ENCODE peak calls at places on chromosomes 5 and 9, in five cellular contexts. R is GM23248, C is OCI-LY7, T is HCT116, F is neural progenitor cell. X is an unnamed sample.
A peak's percentile ranks its signal among the peaks of the same experiment; 100 is the strongest.

GRCh38 chr5:96538831-96539250 is 105.8 kb upstream of the PCSK1 start:
- DNase-seq in C (no peak), F (no peak), T (no peak), R (peak; percentile 15), X (no peak)

GRCh38 chr5:62017092-62017491 is 288.9 kb upstream of the KIF2A start:
- DNase-seq in T (no peak), C (no peak), R (peak; percentile 7), F (no peak), X (no peak)

GRCh38 chr5:1757511-1757910 is 42.1 kb downstream of the MRPL36 start:
- DNase-seq in R (no peak), T (no peak), C (no peak), F (no peak), X (no peak)

GRCh38 chr9:118896356-118897000 is 472.8 kb downstream of the BRINP1 start:
- DNase-seq in C (no peak), F (no peak), T (no peak), R (peak; percentile 14), X (no peak)

GRCh38 chr9:20209421-20210340 is 412.6 kb downstream of the MLLT3 start:
- DNase-seq in F (no peak), C (no peak), R (no peak), T (no peak), X (no peak)

GRCh38 chr5:92907914-92908606 is 673.0 kb downstream of the NR2F1-AS1 start:
- DNase-seq in T (no peak), R (peak; percentile 54), F (no peak), C (peak; percentile 8), X (peak; percentile 91)

GRCh38 chr9:69898714-69899209 is 78.1 kb downstream of the CFAP95 start:
- DNase-seq in C (no peak), F (no peak), R (peak; percentile 81), T (peak; percentile 85), X (no peak)

GRCh38 chr9:9437641-9438040 is 1175.2 kb downstream of the PTPRD start:
- DNase-seq in T (no peak), C (no peak), R (no peak), F (no peak), X (no peak)

GRCh38 chr9:133758228-133758627 is 20.1 kb upstream of the SARDH start:
- DNase-seq in T (no peak), F (no peak), R (no peak), C (no peak), X (no peak)

GRCh38 chr5:72286798-72287197 is 33.2 kb downstream of the MRPS27 start:
- DNase-seq in R (no peak), C (no peak), T (no peak), F (no peak), X (no peak)

GRCh38 chr5:65102501-65102825 is 333.7 kb downstream of the CWC27 start:
- DNase-seq in F (no peak), C (no peak), T (no peak), R (no peak), X (no peak)

GRCh38 chr5:80516826-80517225 is 28.9 kb downstream of the FAM151B start:
- DNase-seq in C (no peak), F (no peak), T (peak; percentile 36), R (peak; percentile 84), X (no peak)

GRCh38 chr5:97355775-97356174 is 172.7 kb upstream of the RIOK2 start:
- DNase-seq in T (no peak), R (no peak), F (no peak), C (no peak), X (no peak)

GRCh38 chr5:32462618-32463017 is 18.1 kb upstream of the ZFR start:
- DNase-seq in C (no peak), R (peak; percentile 92), F (no peak), T (no peak), X (no peak)

GRCh38 chr9:135009711-135010362 is 77.6 kb upstream of the OLFM1 start:
- DNase-seq in F (no peak), T (peak; percentile 2), C (no peak), R (no peak), X (no peak)

GRCh38 chr5:132677682-132678400 is 4.1 kb downstream of the IL4 start:
- DNase-seq in C (no peak), F (no peak), R (no peak), T (no peak), X (no peak)

GRCh38 chr9:93976973-93977372 is 21.8 kb upstream of the BARX1 start:
- DNase-seq in R (no peak), C (no peak), T (no peak), F (no peak), X (no peak)

GRCh38 chr5:122351416-122352157 is 39.5 kb downstream of the SNCAIP start:
- DNase-seq in F (no peak), R (peak; percentile 42), C (no peak), T (no peak), X (no peak)

GRCh38 chr5:76408104-76408644 is 5.1 kb downstream of the IQGAP2 start:
- DNase-seq in T (no peak), C (no peak), R (no peak), F (no peak), X (no peak)

GRCh38 chr9:17614929-17615328 is 36.1 kb downstream of the SH3GL2 start:
- DNase-seq in C (no peak), R (no peak), F (no peak), T (no peak), X (no peak)

GRCh38 chr5:103800728-103801127 is 238.1 kb upstream of the NUDT12 start:
- DNase-seq in C (no peak), F (no peak), T (no peak), R (no peak), X (no peak)

GRCh38 chr9:93960221-93960970 is 5.2 kb upstream of the BARX1 start:
- DNase-seq in C (no peak), T (no peak), F (peak; percentile 69), R (peak; percentile 35), X (no peak)

GRCh38 chr5:105685884-105686283 is 1984.9 kb downstream of the EFNA5 start:
- DNase-seq in F (no peak), C (no peak), T (no peak), R (no peak), X (no peak)

GRCh38 chr5:59041355-59041754 is 458.5 kb downstream of the RAB3C start:
- DNase-seq in C (no peak), R (no peak), F (peak; percentile 8), T (no peak), X (no peak)

GRCh38 chr9:98428452-98428851 is 173.0 kb upstream of the TBC1D2 start:
- DNase-seq in F (no peak), R (no peak), C (no peak), T (no peak), X (no peak)

GRCh38 chr5:161547573-161548471 is 1.3 kb upstream of the GABRB2 start:
- DNase-seq in R (peak; percentile 2), C (peak; percentile 29), F (peak; percentile 48), T (no peak), X (no peak)

GRCh38 chr9:19630762-19631161 is 158.1 kb downstream of the SLC24A2 start:
- DNase-seq in C (no peak), R (no peak), F (no peak), T (no peak), X (no peak)

GRCh38 chr9:19641046-19641445 is 147.8 kb downstream of the SLC24A2 start:
- DNase-seq in R (peak; percentile 7), T (no peak), F (peak; percentile 36), C (no peak), X (no peak)

GRCh38 chr5:59115345-59115744 is 532.5 kb downstream of the RAB3C start:
- DNase-seq in C (no peak), T (no peak), R (peak; percentile 36), F (no peak), X (no peak)

GRCh38 chr9:137454506-137455360 is 4.4 kb downstream of the NSMF start:
- DNase-seq in R (peak; percentile 55), T (no peak), F (peak; percentile 85), C (no peak), X (no peak)

GRCh38 chr9:137456864-137457405 is 2.2 kb downstream of the NSMF start:
- DNase-seq in R (no peak), T (no peak), F (no peak), C (no peak), X (no peak)

GRCh38 chr9:137457406-137458193 is 1.5 kb downstream of the NSMF start:
- DNase-seq in T (no peak), R (no peak), F (no peak), C (no peak), X (no peak)

GRCh38 chr9:137455361-137455991 is 3.7 kb downstream of the NSMF start:
- DNase-seq in F (no peak), T (no peak), C (no peak), R (no peak), X (no peak)

DNA sequence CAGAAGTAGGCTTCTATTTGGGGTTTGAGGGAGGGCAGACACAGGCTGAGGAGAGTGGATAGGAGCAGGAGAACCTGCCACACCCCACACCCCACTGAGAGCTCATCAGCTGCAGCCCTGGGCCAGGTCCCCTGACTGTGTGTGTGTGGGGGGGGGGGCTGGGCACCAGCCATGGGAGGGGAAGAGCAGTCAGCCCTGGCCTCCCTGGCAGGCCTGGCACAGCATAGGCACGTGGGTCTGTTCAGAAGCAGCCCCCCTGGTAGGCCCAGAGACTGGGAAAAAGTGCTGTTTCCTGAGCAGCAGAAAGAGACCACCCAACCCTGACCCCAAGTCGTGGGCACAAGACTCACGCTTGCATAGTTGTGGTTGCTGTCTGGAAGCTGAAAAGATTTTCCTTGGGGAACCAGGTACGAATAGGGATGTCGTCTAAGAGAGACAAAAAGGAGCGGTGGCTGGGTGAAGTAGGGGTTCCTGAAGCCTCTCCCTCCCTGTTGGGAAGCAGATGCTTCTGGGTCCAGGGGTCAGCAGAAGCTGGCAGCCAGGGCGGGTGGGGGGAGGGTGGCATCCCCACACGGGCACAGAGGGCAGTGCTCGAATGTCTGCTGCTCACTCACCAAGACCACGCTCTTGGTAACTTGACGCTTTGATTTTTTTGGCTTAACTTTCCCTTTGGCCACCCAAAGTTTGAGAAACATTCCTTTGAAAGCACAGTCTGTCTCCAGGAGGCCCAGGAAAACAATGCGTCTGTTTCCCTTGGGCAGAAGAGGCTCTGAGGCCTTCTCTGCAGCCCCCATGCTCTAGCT is 2.9 kb downstream of the NSMF start:
- DNase-seq in T (no peak), F (no peak), C (no peak), R (no peak), X (no peak)
- H3K4me1 ChIP-seq in T (peaks cover 62% of the 10 kb centered on the region), F (peaks cover 24% of the 10 kb centered on the region), C (peaks cover 34% of the 10 kb centered on the region), R (peaks cover 6% of the 10 kb centered on the region), X (peaks cover 12% of the 10 kb centered on the region)

DNA sequence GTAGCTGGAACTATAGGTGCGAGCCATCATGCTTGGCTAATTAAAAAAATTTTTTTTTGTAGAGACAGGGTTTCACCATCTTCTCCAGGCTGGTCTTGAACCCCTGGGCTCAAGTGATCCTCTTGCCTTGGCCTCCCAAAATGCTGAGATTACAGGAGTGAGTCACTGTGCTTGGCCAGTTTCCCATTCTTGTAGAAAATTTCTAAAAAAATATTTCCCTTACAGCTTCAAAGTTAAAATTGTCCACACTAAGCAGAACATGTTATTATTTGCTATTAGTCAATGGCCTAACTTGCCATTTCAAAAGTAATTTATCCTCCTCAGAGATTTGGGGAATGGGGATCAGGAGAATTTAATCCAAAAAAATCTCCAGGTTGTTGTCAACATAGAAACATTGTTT is 40.1 kb downstream of the SLC38A9 start:
- DNase-seq in C (no peak), T (no peak), F (no peak), R (no peak), X (no peak)
- TF ChIP-seq EZH2phosphoT487 in C (no peak), T (no peak), F (no peak), R (no peak), X (no peak)

GRCh38 chr9:128921881-128922763 is 1.3 kb downstream of the PHYHD1 start:
- DNase-seq in R (peak; percentile 79), C (peak; percentile 86), T (no peak), F (peak; percentile 86), X (no peak)
- H3K27ac ChIP-seq in R (no peak overlapping the region), C (peak overlapping the region; percentile 98), T (no peak overlapping the region), F (peak overlapping the region; percentile 67), X (no peak overlapping the region)

GRCh38 chr5:116651653-116652052 is 77.0 kb upstream of the SEMA6A start:
- DNase-seq in C (no peak), F (no peak), R (no peak), T (no peak), X (no peak)
- H3K4me1 ChIP-seq in C (no peaks in the 10 kb centered on the region), F (peaks cover 53% of the 10 kb centered on the region), R (no peaks in the 10 kb centered on the region), T (peaks cover 15% of the 10 kb centered on the region), X (no peaks in the 10 kb centered on the region)